ENCODE peak calls at places on chromosomes 13 and 19, in four cellular contexts. One of them, this sample, is unnamed.

GRCh38 chr13:72261732-72262131 is 394.7 kb upstream of the DACH1 start:
- DNase-seq in heart right ventricle: no peak
- DNase-seq in astrocyte: no peak
- DNase-seq in tibial artery: no peak
- DNase-seq in this sample: no peak

GRCh38 chr19:44587863-44588752 is 25.3 kb upstream of the IGSF23 start:
- DNase-seq in heart right ventricle: no peak
- DNase-seq in astrocyte: peak
- DNase-seq in tibial artery: no peak
- DNase-seq in this sample: peak

GRCh38 chr13:60758637-60759036 is 361.6 kb downstream of the TDRD3 start:
- DNase-seq in heart right ventricle: no peak
- DNase-seq in astrocyte: no peak
- DNase-seq in tibial artery: no peak
- DNase-seq in this sample: no peak

GRCh38 chr13:98802999-98803666 is 50.7 kb upstream of the SLC15A1 start:
- DNase-seq in heart right ventricle: no peak
- DNase-seq in astrocyte: no peak
- DNase-seq in tibial artery: no peak
- DNase-seq in this sample: no peak

GRCh38 chr13:23868521-23868920 is 20.7 kb downstream of the MIPEP start:
- DNase-seq in heart right ventricle: no peak
- DNase-seq in astrocyte: peak
- DNase-seq in tibial artery: no peak
- DNase-seq in this sample: peak

GRCh38 chr13:30739646-30740642 is 4.6 kb downstream of the ALOX5AP start:
- DNase-seq in heart right ventricle: no peak
- DNase-seq in astrocyte: peak
- DNase-seq in tibial artery: no peak
- DNase-seq in this sample: peak

GRCh38 chr19:47225746-47226425 is 5.1 kb downstream of the BBC3 start:
- DNase-seq in heart right ventricle: peak
- DNase-seq in astrocyte: peak
- DNase-seq in tibial artery: peak
- DNase-seq in this sample: peak

GRCh38 chr13:23020246-23020843 is 160.4 kb upstream of the SGCG start:
- DNase-seq in heart right ventricle: peak
- DNase-seq in astrocyte: peak
- DNase-seq in tibial artery: peak
- DNase-seq in this sample: peak

GRCh38 chr13:48078251-48078656 is 16.6 kb downstream of the MED4 start:
- DNase-seq in heart right ventricle: no peak
- DNase-seq in astrocyte: no peak
- DNase-seq in tibial artery: no peak
- DNase-seq in this sample: no peak
- TF ChIP-seq CTCF in heart right ventricle: peak
- TF ChIP-seq CTCF in astrocyte: no peak
- TF ChIP-seq CTCF in tibial artery: no peak
- TF ChIP-seq CTCF in this sample: no peak

DNA sequence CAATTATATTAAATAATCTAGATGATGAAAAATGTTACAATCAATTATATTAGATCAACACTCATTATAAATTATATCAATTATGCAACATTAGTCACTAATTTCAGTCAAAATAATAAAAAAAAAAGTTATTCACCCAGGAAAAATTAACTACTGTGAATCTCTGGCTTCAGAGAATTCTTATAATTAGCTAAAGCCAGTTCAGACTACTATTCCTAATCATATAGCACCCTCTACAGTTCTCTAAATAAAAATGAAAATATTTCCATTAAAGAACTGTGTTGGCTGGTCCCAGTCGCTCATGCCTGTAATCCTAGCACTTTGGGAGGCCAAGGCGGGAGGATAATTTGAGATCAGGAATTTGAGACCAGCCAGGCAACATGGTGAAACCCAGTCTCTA is 33.0 kb downstream of the XPO4 start:
- DNase-seq in heart right ventricle: no peak
- DNase-seq in astrocyte: no peak
- DNase-seq in tibial artery: no peak
- DNase-seq in this sample: no peak
- TF ChIP-seq CTCF in heart right ventricle: peak
- TF ChIP-seq CTCF in astrocyte: peak
- TF ChIP-seq CTCF in tibial artery: no peak
- TF ChIP-seq CTCF in this sample: peak

GRCh38 chr19:15635016-15635805 is 5.5 kb upstream of the CYP4F3 start:
- DNase-seq in heart right ventricle: no peak
- DNase-seq in astrocyte: no peak
- DNase-seq in tibial artery: no peak
- DNase-seq in this sample: no peak

GRCh38 chr19:15629003-15629880 is 11.5 kb upstream of the CYP4F3 start:
- DNase-seq in heart right ventricle: peak
- DNase-seq in astrocyte: peak
- DNase-seq in tibial artery: peak
- DNase-seq in this sample: peak

GRCh38 chr19:15633122-15633521 is 7.6 kb upstream of the CYP4F3 start:
- DNase-seq in heart right ventricle: no peak
- DNase-seq in astrocyte: no peak
- DNase-seq in tibial artery: no peak
- DNase-seq in this sample: no peak

GRCh38 chr19:15634105-15634504 is 6.6 kb upstream of the CYP4F3 start:
- DNase-seq in heart right ventricle: no peak
- DNase-seq in astrocyte: no peak
- DNase-seq in tibial artery: no peak
- DNase-seq in this sample: no peak

DNA sequence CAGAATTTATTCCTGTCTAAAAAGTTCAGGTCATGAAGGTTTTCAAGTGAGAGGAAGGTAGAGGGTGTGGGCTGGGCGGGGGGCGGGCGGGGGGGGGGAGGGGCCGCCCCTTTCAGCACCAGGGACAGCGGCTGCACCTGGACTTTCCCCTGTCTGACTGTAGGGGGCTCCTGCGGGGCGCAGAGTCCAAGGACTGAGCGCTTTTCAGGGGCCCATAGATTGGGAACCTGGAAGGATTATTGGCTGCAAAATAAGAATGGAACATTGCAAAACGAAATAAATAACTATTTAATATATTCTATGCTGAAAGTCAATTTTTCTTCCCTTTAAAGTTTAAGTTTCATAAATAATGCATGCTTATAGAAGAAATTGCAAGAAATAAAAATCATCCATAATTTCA is 8.9 kb upstream of the CYP4F3 start:
- DNase-seq in heart right ventricle: no peak
- DNase-seq in astrocyte: no peak
- DNase-seq in tibial artery: no peak
- DNase-seq in this sample: no peak
- TF ChIP-seq CTCF in heart right ventricle: peak
- TF ChIP-seq CTCF in astrocyte: no peak
- TF ChIP-seq CTCF in tibial artery: no peak
- TF ChIP-seq CTCF in this sample: peak

GRCh38 chr13:33026489-33027152 is 10.4 kb downstream of the KL start:
- DNase-seq in heart right ventricle: peak
- DNase-seq in astrocyte: no peak
- DNase-seq in tibial artery: no peak
- DNase-seq in this sample: no peak
- TF ChIP-seq CTCF in heart right ventricle: no peak
- TF ChIP-seq CTCF in astrocyte: no peak
- TF ChIP-seq CTCF in tibial artery: no peak
- TF ChIP-seq CTCF in this sample: no peak